ENCODE peak calls at places on chromosomes 5 and 9, in four cellular contexts. I, O, X and D are unnamed samples. For H3K27me3, the result is how much of the 10 kb centered on the place peaks cover.

GRCh38 chr5:65012411-65012972 is 243.8 kb downstream of the CWC27 start:
- DNase-seq in X (no peak), O (no peak), I (no peak), D (no peak)

GRCh38 chr9:110192531-110193326 is 15.2 kb downstream of the C9orf152 start:
- DNase-seq in I (no peak), O (no peak), X (no peak), D (no peak)

GRCh38 chr9:27430754-27431540 is 93.1 kb upstream of the IFNK start:
- DNase-seq in X (no peak), O (no peak), I (no peak), D (no peak)

GRCh38 chr5:58439094-58439644 is 20.7 kb downstream of the PLK2 start:
- DNase-seq in O (no peak), X (no peak), I (no peak), D (no peak)

GRCh38 chr5:96963267-96963666 is 27.4 kb downstream of the LNPEP start:
- DNase-seq in I (no peak), O (peak), X (no peak), D (no peak)

GRCh38 chr5:80573062-80573461 is 3.0 kb upstream of the ANKRD34B start:
- DNase-seq in O (no peak), I (no peak), X (no peak), D (no peak)

GRCh38 chr9:4287886-4288588 is 11.8 kb downstream of the GLIS3 start:
- DNase-seq in O (no peak), I (no peak), X (no peak), D (no peak)

GRCh38 chr9:87665516-87665915 is 60.4 kb upstream of the CTSL start:
- DNase-seq in I (no peak), X (no peak), O (no peak), D (no peak)

GRCh38 chr9:129914051-129914450 is 78.8 kb downstream of the USP20 start:
- DNase-seq in O (no peak), I (no peak), X (no peak), D (no peak)

GRCh38 chr5:170474489-170475266 is 29.1 kb upstream of the KCNIP1 start:
- DNase-seq in I (no peak), O (no peak), X (no peak), D (no peak)

GRCh38 chr9:93116049-93116961 is 17.7 kb downstream of the NINJ1 start:
- DNase-seq in O (no peak), X (no peak), I (no peak), D (peak)

GRCh38 chr5:6359941-6360683 is 18.2 kb downstream of the MED10 start:
- DNase-seq in I (no peak), O (no peak), X (peak), D (no peak)

GRCh38 chr5:170070556-170071412 is 34.9 kb upstream of the FOXI1 start:
- DNase-seq in X (peak), O (peak), I (peak), D (no peak)

GRCh38 chr9:112819635-112820496 is 69.3 kb downstream of the SNX30 start:
- DNase-seq in O (peak), X (peak), I (no peak), D (peak)

GRCh38 chr9:90857103-90857502 is 55.5 kb downstream of the SYK start:
- DNase-seq in O (no peak), I (no peak), X (no peak), D (no peak)

GRCh38 chr9:91426123-91426745 is 2.6 kb upstream of the NFIL3 start:
- DNase-seq in O (peak), X (peak), I (no peak), D (peak)

GRCh38 chr9:16627967-16628366 is 242.5 kb downstream of the BNC2 start:
- DNase-seq in I (no peak), O (no peak), X (peak), D (no peak)

GRCh38 chr9:69622664-69623063 is 49.5 kb downstream of the APBA1 start:
- DNase-seq in X (no peak), I (no peak), O (no peak), D (no peak)
- TF ChIP-seq GABPA in X (no peak), I (no peak), O (no peak), D (no peak)

GRCh38 chr9:126652140-126652558 is 38.4 kb downstream of the LMX1B start:
- DNase-seq in I (no peak), X (no peak), O (peak), D (no peak)

GRCh38 chr9:126650404-126650804 is 36.7 kb downstream of the LMX1B start:
- DNase-seq in O (no peak), I (no peak), X (no peak), D (no peak)

GRCh38 chr9:126647585-126648110 is 33.9 kb downstream of the LMX1B start:
- DNase-seq in O (no peak), I (no peak), X (no peak), D (no peak)

GRCh38 chr9:126649477-126649876 is 35.7 kb downstream of the LMX1B start:
- DNase-seq in I (no peak), O (no peak), X (no peak), D (no peak)

DNA sequence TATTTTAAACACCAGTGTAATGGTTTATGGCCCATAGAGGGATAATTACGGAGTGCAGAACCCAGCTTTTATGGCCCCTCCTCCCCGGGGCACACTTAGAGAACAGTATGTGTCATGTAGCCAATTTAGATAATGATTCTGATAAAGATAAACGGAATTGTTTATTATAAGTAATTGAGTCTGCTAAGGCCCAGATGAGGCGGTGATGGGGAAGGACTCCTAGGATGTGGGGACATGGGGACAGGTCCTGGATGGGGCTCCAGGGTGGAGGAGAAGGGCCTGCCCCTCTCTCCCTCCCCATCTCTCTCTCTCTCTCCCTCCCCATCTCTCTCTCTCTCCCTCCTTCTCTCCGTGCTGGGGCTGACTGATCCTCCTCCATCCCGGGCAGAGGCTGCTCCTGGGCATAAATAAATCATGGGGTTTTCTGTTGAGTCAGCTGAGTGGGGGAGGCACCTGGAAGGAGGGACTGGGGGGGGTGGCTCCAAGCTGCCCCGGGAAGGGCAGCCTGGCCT is 37.2 kb downstream of the LMX1B start:
- DNase-seq in I (no peak), X (no peak), O (no peak), D (no peak)
- H3K27me3 ChIP-seq in I (under half), X (half or more), O (under half), D (under half)

GRCh38 chr5:151447174-151448037 is at the start of gene SLC36A1:
- DNase-seq in X (peak), I (peak), O (peak), D (peak)
- TF ChIP-seq POLR2AphosphoS5 in X (peak), I (no peak), O (peak), D (peak)

GRCh38 chr5:177412603-177413233 is 3.4 kb upstream of the F12 start:
- DNase-seq in X (no peak), O (no peak), I (no peak), D (peak)
- TF ChIP-seq GABPA in X (no peak), O (no peak), I (no peak), D (no peak)

GRCh38 chr5:33611882-33612281 is 171.1 kb downstream of the TARS1 start:
- DNase-seq in O (no peak), I (no peak), X (no peak), D (no peak)
- H3K27me3 ChIP-seq in O (under half), I (under half), X (under half), D (under half)

GRCh38 chr5:78534148-78535009 is 114.2 kb downstream of the LHFPL2 start:
- DNase-seq in O (peak), X (no peak), I (no peak), D (no peak)
- TF ChIP-seq POLR2AphosphoS5 in O (no peak), X (no peak), I (no peak), D (no peak)